ENCODE peak calls at places on chromosomes 6 and 20, in five cellular contexts. P is endothelial cell, Y is osteocyte, G is heart left ventricle, W is upper lobe of right lung. H is an unnamed sample.

GRCh38 chr6:109296971-109297372 is 85.3 kb downstream of the CD164 start:
- DNase-seq in P (no peak), Y (no peak), G (no peak), W (no peak), H (no peak)

GRCh38 chr6:43060034-43060754 is 763 bp downstream of the KLC4 start:
- DNase-seq in P (no peak), Y (no peak), G (no peak), W (peak; percentile 77), H (peak; percentile 31)

GRCh38 chr6:105886066-105886811 is 199.9 kb upstream of the PRDM1 start:
- DNase-seq in P (no peak), Y (no peak), G (no peak), W (no peak), H (no peak)

GRCh38 chr6:70956191-70956450 is 739 bp downstream of the B3GAT2 start:
- DNase-seq in P (no peak), Y (no peak), G (no peak), W (no peak), H (no peak)

GRCh38 chr20:35215066-35215956 is 11.2 kb upstream of the MMP24 start:
- DNase-seq in P (no peak), Y (no peak), G (no peak), W (no peak), H (no peak)

GRCh38 chr6:37982320-37982719 is 162.8 kb downstream of the ZFAND3 start:
- DNase-seq in P (no peak), Y (no peak), G (no peak), W (no peak), H (no peak)

GRCh38 chr6:44035621-44036020 is 91.6 kb downstream of the MRPL14 start:
- DNase-seq in P (no peak), Y (no peak), G (no peak), W (peak; percentile 17), H (no peak)

GRCh38 chr6:9623985-9624384 is 790.9 kb downstream of the TFAP2A start:
- DNase-seq in P (no peak), Y (no peak), G (no peak), W (no peak), H (no peak)

GRCh38 chr6:164531745-164532144 is 777.7 kb downstream of the C6orf118 start:
- DNase-seq in P (no peak), Y (no peak), G (no peak), W (no peak), H (no peak)

GRCh38 chr6:32375739-32376529 is 4.2 kb upstream of the TSBP1 start:
- DNase-seq in P (no peak), Y (no peak), G (no peak), W (no peak), H (no peak)

GRCh38 chr6:149831380-149831820 is 32.8 kb downstream of the LRP11 start:
- DNase-seq in P (no peak), Y (no peak), G (no peak), W (no peak), H (no peak)

GRCh38 chr6:28758046-28758817 is 165.6 kb downstream of the TRIM27 start:
- DNase-seq in P (no peak), Y (no peak), G (no peak), W (no peak), H (no peak)

GRCh38 chr20:52150440-52151258 is 40.9 kb downstream of the ZFP64 start:
- DNase-seq in P (peak; percentile 43), Y (no peak), G (no peak), W (no peak), H (peak; percentile 10)

GRCh38 chr6:163536770-163537169 is 122.3 kb downstream of the QKI start:
- DNase-seq in P (no peak), Y (no peak), G (no peak), W (no peak), H (no peak)

GRCh38 chr20:54727490-54727889 is 252.1 kb downstream of the DOK5 start:
- DNase-seq in P (no peak), Y (no peak), G (no peak), W (no peak), H (no peak)

GRCh38 chr20:4193053-4193452 is 177.7 kb upstream of the RNF24 start:
- DNase-seq in P (no peak), Y (no peak), G (no peak), W (peak; percentile 31), H (no peak)

GRCh38 chr6:37051138-37052026 is 45.9 kb downstream of the FGD2 start:
- DNase-seq in P (peak; percentile 94), Y (peak; percentile 95), G (peak; percentile 95), W (peak; percentile 96), H (peak; percentile 86)

GRCh38 chr6:156873654-156874380 is 96.6 kb downstream of the ARID1B start:
- DNase-seq in P (no peak), Y (no peak), G (no peak), W (no peak), H (no peak)

GRCh38 chr6:163335671-163336545 is 78.6 kb upstream of the QKI start:
- DNase-seq in P (peak; percentile 86), Y (no peak), G (peak; percentile 90), W (no peak), H (no peak)

GRCh38 chr20:31569163-31570020 is 35.7 kb upstream of the ID1 start:
- DNase-seq in P (peak; percentile 78), Y (no peak), G (peak; percentile 69), W (peak; percentile 75), H (no peak)

GRCh38 chr20:36528176-36528874 is 13.0 kb upstream of the MYL9 start:
- DNase-seq in P (no peak), Y (no peak), G (no peak), W (no peak), H (no peak)

GRCh38 chr20:31606928-31607639 is 2.0 kb downstream of the ID1 start:
- DNase-seq in P (no peak), Y (no peak), G (peak; percentile 67), W (peak; percentile 74), H (peak; percentile 28)

GRCh38 chr6:87905101-87905517 is 142.5 kb upstream of the SPACA1 start:
- DNase-seq in P (no peak), Y (no peak), G (no peak), W (no peak), H (no peak)

GRCh38 chr20:36745234-36745926 is 510 bp downstream of the NDRG3 start:
- DNase-seq in P (no peak), Y (no peak), G (peak; percentile 68), W (no peak), H (peak; percentile 9)

GRCh38 chr20:49768204-49769124 is 44.2 kb upstream of the SLC9A8 start:
- DNase-seq in P (no peak), Y (no peak), G (no peak), W (peak; percentile 68), H (peak; percentile 90)

GRCh38 chr20:63443606-63444395 is 28.7 kb downstream of the KCNQ2 start:
- DNase-seq in P (no peak), Y (no peak), G (no peak), W (no peak), H (no peak)

GRCh38 chr6:131146865-131147264 is 11.6 kb downstream of the AKAP7 start:
- DNase-seq in P (no peak), Y (no peak), G (no peak), W (no peak), H (no peak)

GRCh38 chr6:42978487-42978792 is 541 bp downstream of the PEX6 start:
- DNase-seq in P (no peak), Y (peak; percentile 87), G (peak; percentile 70), W (peak; percentile 81), H (no peak)

GRCh38 chr6:85390775-85391174 is 59.1 kb upstream of the NT5E start:
- DNase-seq in P (no peak), Y (no peak), G (no peak), W (no peak), H (no peak)

GRCh38 chr20:59402697-59403096 is 102.3 kb downstream of the EDN3 start:
- DNase-seq in P (no peak), Y (no peak), G (no peak), W (no peak), H (no peak)

GRCh38 chr6:45920819-45921511 is 94.7 kb downstream of the CLIC5 start:
- DNase-seq in P (no peak), Y (peak; percentile 34), G (no peak), W (no peak), H (no peak)

GRCh38 chr20:60483371-60483770 is 525.1 kb downstream of the CDH26 start:
- DNase-seq in P (no peak), Y (no peak), G (no peak), W (no peak), H (no peak)

DNA sequence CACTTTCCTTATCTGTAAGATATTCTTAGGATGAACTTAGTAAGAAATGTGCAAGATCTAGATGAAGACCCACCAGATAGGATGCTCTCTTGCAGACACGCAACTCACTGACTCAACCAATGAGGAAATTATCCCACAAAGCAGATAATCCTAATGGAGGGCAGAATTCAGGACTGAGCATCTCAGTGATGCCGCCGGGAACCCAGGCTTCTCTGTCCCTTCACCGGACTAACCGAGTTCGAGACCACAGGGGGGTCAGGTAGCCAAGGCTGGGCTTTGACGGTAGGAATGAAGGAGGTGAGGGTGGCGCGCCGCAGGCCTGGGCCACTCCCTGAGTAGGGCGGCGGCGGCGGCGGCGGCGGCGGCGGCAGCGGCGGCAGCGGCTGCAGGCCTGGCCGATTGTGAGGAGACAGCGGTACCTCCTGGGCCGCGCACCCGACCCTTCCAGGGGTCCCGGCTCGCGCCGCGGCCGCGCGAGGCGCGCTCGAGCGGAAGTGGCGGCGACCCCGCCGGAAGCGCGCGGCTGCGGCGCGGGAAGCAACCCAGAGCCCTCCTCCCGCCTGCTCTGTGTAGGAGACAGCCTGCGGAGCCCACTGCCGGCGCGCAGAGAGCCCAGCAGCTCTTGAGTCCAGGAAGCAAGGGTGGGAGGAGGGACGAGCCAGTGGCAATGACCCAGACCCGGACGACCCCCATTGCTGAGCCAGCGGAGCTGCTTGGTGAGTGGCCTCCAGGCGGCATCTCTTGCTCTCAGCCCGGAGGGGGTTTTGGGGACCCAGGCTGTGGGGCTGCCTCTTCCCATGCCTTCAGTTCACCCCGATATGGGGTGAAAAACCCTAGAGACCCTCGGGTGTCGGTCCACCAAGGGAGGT is at the start of gene KHDC1:
- DNase-seq in P (peak; percentile 58), Y (no peak), G (peak; percentile 76), W (peak; percentile 78), H (peak; percentile 8)
- TF ChIP-seq CTCF in P (no peak), Y (no peak), G (no peak), W (peak; percentile 9), H (no peak)

GRCh38 chr20:23918101-23918862 is 38.7 kb upstream of the CST5 start:
- DNase-seq in P (no peak), Y (no peak), G (no peak), W (no peak), H (no peak)
- TF ChIP-seq CTCF in P (no peak), Y (no peak), G (no peak), W (no peak), H (no peak)

GRCh38 chr6:24755284-24755683 is 19.5 kb upstream of the GMNN start:
- DNase-seq in P (no peak), Y (no peak), G (no peak), W (no peak), H (no peak)

GRCh38 chr6:24757610-24758009 is 17.1 kb upstream of the GMNN start:
- DNase-seq in P (no peak), Y (no peak), G (no peak), W (no peak), H (no peak)

GRCh38 chr6:24752917-24753486 is 21.7 kb upstream of the GMNN start:
- DNase-seq in P (no peak), Y (no peak), G (no peak), W (no peak), H (no peak)

GRCh38 chr6:24752503-24752902 is 22.2 kb upstream of the GMNN start:
- DNase-seq in P (no peak), Y (no peak), G (no peak), W (no peak), H (no peak)

GRCh38 chr6:24753545-24753944 is 21.2 kb upstream of the GMNN start:
- DNase-seq in P (no peak), Y (no peak), G (no peak), W (no peak), H (no peak)
- TF ChIP-seq CTCF in P (no peak), Y (no peak), G (no peak), W (no peak), H (no peak)

GRCh38 chr6:35038076-35038475 is 103.1 kb downstream of the TCP11 start:
- DNase-seq in P (no peak), Y (no peak), G (no peak), W (no peak), H (no peak)
- TF ChIP-seq CTCF in P (no peak), Y (no peak), G (no peak), W (no peak), H (no peak)